ENCODE peak calls at places on chromosomes 1 and 21, in five cellular contexts. J is HCEC 1CT, Q is iPS-NIHi11, P is tibial nerve, M is putamen. F is an unnamed sample.

GRCh38 chr1:15722836-15723542 is 13.1 kb upstream of the SLC25A34 start:
- DNase-seq in P (no peak), J (no peak), M (no peak), Q (no peak), F (no peak)

GRCh38 chr1:52552236-52552504 is 722 bp downstream of the TUT4 start:
- DNase-seq in J (peak; percentile 75), M (peak; percentile 26), P (peak; percentile 61), Q (no peak), F (peak; percentile 35)

GRCh38 chr21:42043961-42044360 is 27.2 kb upstream of the UMODL1 start:
- DNase-seq in J (no peak), M (no peak), Q (no peak), P (no peak), F (no peak)

GRCh38 chr21:31258073-31258472 is 86.0 kb downstream of the TIAM1 start:
- DNase-seq in M (no peak), Q (no peak), J (no peak), P (no peak), F (no peak)

GRCh38 chr1:91552596-91552995 is 51.9 kb downstream of the CDC7 start:
- DNase-seq in P (no peak), J (no peak), M (no peak), Q (no peak), F (no peak)

GRCh38 chr1:65197636-65198035 is 49.6 kb downstream of the AK4 start:
- DNase-seq in M (no peak), J (no peak), Q (no peak), P (no peak), F (no peak)

GRCh38 chr1:53590581-53591515 is 131.6 kb downstream of the DMRTB1 start:
- DNase-seq in J (no peak), Q (peak; percentile 13), P (no peak), M (peak; percentile 6), F (no peak)

GRCh38 chr1:199292873-199293272 is 654.0 kb downstream of the PTPRC start:
- DNase-seq in Q (no peak), M (no peak), J (no peak), P (no peak), F (no peak)

GRCh38 chr1:203906932-203907331 is 45.5 kb downstream of the SNRPE start:
- DNase-seq in J (peak; percentile 97), Q (peak; percentile 13), P (no peak), M (peak; percentile 1), F (no peak)

GRCh38 chr1:8985915-8986813 is 40.1 kb downstream of the SLC2A7 start:
- DNase-seq in J (peak; percentile 96), Q (no peak), M (peak; percentile 30), P (peak; percentile 31), F (peak; percentile 89)

GRCh38 chr21:25901580-25901979 is 166.8 kb downstream of the GABPA start:
- DNase-seq in Q (no peak), M (no peak), J (peak; percentile 38), P (no peak), F (no peak)